ENCODE peak calls at places on chromosomes 16 and 17, in nine cellular contexts. I is cardiac fibroblast; O is omental fat pad; A is foreskin fibroblast; F is gastrocnemius medialis; L is fibroblast of lung; V is vagina; X is CD8-positive, alpha-beta T cell; E is OCI-LY7. B is an unnamed sample.

GRCh38 chr17:36182176-36183000 is 6.0 kb upstream of the TBC1D3B start:
- DNase-seq in I (no peak), O (no peak), A (no peak), F (no peak), L (peak; percentile 24), V (peak; percentile 97), X (no peak), E (no peak), B (no peak)

GRCh38 chr16:90019543-90020259 is 445 bp upstream of the DBNDD1 start:
- DNase-seq in I (peak; percentile 67), O (no peak), A (peak; percentile 60), F (no peak), L (peak; percentile 53), V (no peak), X (peak; percentile 41), E (peak; percentile 57), B (no peak)

GRCh38 chr17:78409191-78409621 is 30.8 kb downstream of the PGS1 start:
- DNase-seq in I (no peak), O (no peak), A (no peak), F (no peak), L (no peak), V (no peak), X (no peak), E (no peak), B (peak; percentile 72)

GRCh38 chr16:9090101-9090959 is 1.1 kb upstream of the HAPSTR1 start:
- DNase-seq in I (no peak), O (no peak), A (no peak), F (peak; percentile 48), L (no peak), V (no peak), X (peak; percentile 36), E (peak; percentile 45), B (no peak)

GRCh38 chr16:87844374-87844733 is 25.0 kb downstream of the SLC7A5 start:
- DNase-seq in I (peak; percentile 67), O (no peak), A (no peak), F (no peak), L (peak; percentile 36), V (no peak), X (no peak), E (no peak), B (no peak)

GRCh38 chr17:79838541-79839274 is 532 bp downstream of the CBX4 start:
- DNase-seq in I (peak; percentile 71), O (no peak), A (peak; percentile 56), F (no peak), L (peak; percentile 66), V (no peak), X (peak; percentile 52), E (peak; percentile 80), B (no peak)

GRCh38 chr16:72878301-72879269 is 169.3 kb downstream of the ZFHX3 start:
- DNase-seq in I (peak; percentile 70), O (no peak), A (peak; percentile 60), F (no peak), L (peak; percentile 79), V (no peak), X (no peak), E (no peak), B (no peak)

GRCh38 chr17:29559640-29560039 is 7.2 kb downstream of the ABHD15 start:
- DNase-seq in I (no peak), O (no peak), A (no peak), F (no peak), L (no peak), V (no peak), X (no peak), E (peak; percentile 33), B (no peak)

GRCh38 chr17:14840616-14841231 is 424.4 kb downstream of the PMP22 start:
- DNase-seq in I (peak; percentile 77), O (no peak), A (peak; percentile 56), F (no peak), L (peak; percentile 74), V (no peak), X (no peak), E (no peak), B (no peak)

GRCh38 chr17:78432929-78433727 is 54.7 kb downstream of the PGS1 start:
- DNase-seq in I (no peak), O (no peak), A (no peak), F (no peak), L (no peak), V (no peak), X (no peak), E (no peak), B (no peak)

GRCh38 chr17:63675607-63676539 is 24.1 kb downstream of the LIMD2 start:
- DNase-seq in I (peak; percentile 85), O (no peak), A (peak; percentile 63), F (no peak), L (peak; percentile 90), V (no peak), X (no peak), E (no peak), B (no peak)

GRCh38 chr16:53991181-53992056 is 287.5 kb downstream of the FTO start:
- DNase-seq in I (no peak), O (no peak), A (no peak), F (peak; percentile 20), L (peak; percentile 84), V (no peak), X (no peak), E (no peak), B (no peak)

GRCh38 chr17:7184647-7185046 is 5.5 kb upstream of the ASGR1 start:
- DNase-seq in I (no peak), O (no peak), A (no peak), F (no peak), L (no peak), V (no peak), X (no peak), E (no peak), B (no peak)

GRCh38 chr17:61467416-61468262 is 15.4 kb downstream of the TBX4 start:
- DNase-seq in I (peak; percentile 45), O (no peak), A (peak; percentile 31), F (no peak), L (peak; percentile 58), V (no peak), X (no peak), E (peak; percentile 52), B (no peak)

GRCh38 chr16:8469102-8469778 is 121.1 kb downstream of the TMEM114 start:
- DNase-seq in I (no peak), O (no peak), A (no peak), F (no peak), L (no peak), V (no peak), X (no peak), E (no peak), B (no peak)

GRCh38 chr17:49454050-49454449 is 39.4 kb upstream of the PHB1 start:
- DNase-seq in I (peak; percentile 20), O (no peak), A (peak; percentile 39), F (no peak), L (no peak), V (no peak), X (no peak), E (no peak), B (no peak)

GRCh38 chr17:47324224-47325020 is 667 bp downstream of the EFCAB13 start:
- DNase-seq in I (peak; percentile 74), O (peak; percentile 41), A (peak; percentile 31), F (peak; percentile 18), L (peak; percentile 36), V (no peak), X (peak; percentile 58), E (peak; percentile 70), B (no peak)

DNA sequence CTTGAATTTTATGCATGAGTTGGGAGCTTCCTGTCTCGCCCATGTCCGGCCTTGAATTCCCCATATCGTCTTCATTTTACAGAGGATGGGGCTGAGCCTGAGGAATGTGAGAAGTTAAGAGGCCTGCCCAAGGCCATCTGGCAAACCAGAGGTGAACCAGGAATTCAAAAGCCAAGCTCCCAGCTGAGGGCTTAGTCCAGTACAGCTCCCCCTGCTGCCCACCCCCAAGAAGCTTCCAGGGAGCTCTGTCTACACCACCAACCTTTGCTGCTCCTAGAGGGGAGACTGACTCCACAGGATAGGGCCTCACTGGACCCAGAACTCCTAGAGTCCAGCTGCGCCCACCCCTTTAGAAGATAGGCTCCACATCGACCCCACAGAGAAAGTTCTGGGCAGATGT is 20.7 kb upstream of the C16orf78 start:
- DNase-seq in I (peak; percentile 2), O (no peak), A (no peak), F (no peak), L (no peak), V (no peak), X (no peak), E (peak; percentile 46), B (no peak)
- TF ChIP-seq CTCF in I (peak; percentile 21), O (no peak), A (peak; percentile 45), F (no peak), L (peak; percentile 19), V (no peak), X (no peak), E (peak; percentile 78), B (no peak)

GRCh38 chr16:47204736-47205499 is 61.2 kb upstream of the NETO2 start:
- DNase-seq in I (no peak), O (no peak), A (no peak), F (no peak), L (no peak), V (no peak), X (no peak), E (no peak), B (no peak)
- TF ChIP-seq CTCF in I (no peak), O (no peak), A (no peak), F (no peak), L (no peak), V (no peak), X (no peak), E (peak; percentile 40), B (peak; percentile 23)

GRCh38 chr17:41329279-41329925 is 13.9 kb upstream of the KRTAP17-1 start:
- DNase-seq in I (peak; percentile 59), O (no peak), A (peak; percentile 50), F (no peak), L (peak; percentile 33), V (no peak), X (peak; percentile 16), E (peak; percentile 18), B (no peak)
- TF ChIP-seq CTCF in I (peak; percentile 86), O (no peak), A (peak; percentile 92), F (no peak), L (peak; percentile 79), V (peak; percentile 3), X (no peak), E (peak; percentile 67), B (peak; percentile 52)

DNA sequence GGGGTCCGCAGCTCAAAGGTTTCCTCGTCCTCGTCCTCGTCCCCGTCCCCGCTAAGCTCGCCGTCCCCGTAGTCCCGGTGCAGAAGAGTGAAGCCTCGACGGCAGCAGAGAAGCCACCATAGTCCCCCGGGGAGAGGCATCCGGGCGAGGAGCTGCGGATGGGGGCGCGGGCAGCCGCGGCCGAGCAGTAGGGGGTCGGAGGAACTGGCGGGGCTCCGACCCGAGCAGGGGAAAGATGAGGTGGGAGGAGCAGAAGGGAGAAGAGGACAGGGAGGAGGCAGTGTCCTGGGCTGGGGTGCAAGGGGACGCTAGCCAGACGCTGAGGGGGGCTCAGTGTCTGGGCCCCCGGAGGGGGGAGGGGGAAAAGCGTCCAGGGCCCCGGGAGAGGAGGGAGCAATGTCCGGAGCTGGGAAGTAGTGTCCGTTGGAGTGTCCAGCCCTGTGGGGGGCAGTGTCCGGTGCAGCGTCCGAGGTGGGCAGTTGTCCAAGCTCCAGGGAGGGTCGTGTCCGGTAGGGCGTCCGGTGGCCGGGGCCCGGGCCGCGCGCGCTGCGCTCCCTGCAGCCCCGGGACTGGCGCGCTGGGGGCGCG is at the start of gene PLEKHH3:
- DNase-seq in I (no peak), O (no peak), A (no peak), F (no peak), L (no peak), V (no peak), X (no peak), E (peak; percentile 59), B (no peak)
- TF ChIP-seq CTCF in I (peak; percentile 20), O (no peak), A (no peak), F (no peak), L (peak; percentile 17), V (no peak), X (no peak), E (no peak), B (no peak)